ENCODE peak calls at places on chromosomes 11 and 22, in six cellular contexts. E is HCEC 1CT, V is trophoblast cell, K is A673, D is germinal center, I is osteocyte. Y is an unnamed sample.

GRCh38 chr11:61647529-61647928 is 32.7 kb upstream of the DAGLA start:
- DNase-seq in E (no peak), K (no peak), V (no peak), D (no peak), I (no peak), Y (no peak)

GRCh38 chr11:614583-615452 is 932 bp downstream of the IRF7 start:
- DNase-seq in D (no peak), E (no peak), K (no peak), V (no peak), I (no peak), Y (no peak)

GRCh38 chr22:44299124-44299523 is 13.6 kb downstream of the SHISAL1 start:
- DNase-seq in E (no peak), K (no peak), D (no peak), I (no peak), V (no peak), Y (no peak)

GRCh38 chr22:43381693-43382092 is 30.1 kb upstream of the MPPED1 start:
- DNase-seq in D (no peak), V (no peak), E (no peak), I (no peak), K (no peak), Y (peak)

GRCh38 chr11:27722117-27722844 is 22.0 kb upstream of the BDNF start:
- DNase-seq in D (peak), K (peak), I (no peak), E (peak), V (no peak), Y (peak)

GRCh38 chr11:66589996-66590675 is 2.7 kb downstream of the CCDC87 start:
- DNase-seq in E (no peak), D (no peak), I (no peak), V (no peak), K (no peak), Y (no peak)

GRCh38 chr11:96177132-96177531 is 165.9 kb downstream of the MAML2 start:
- DNase-seq in E (no peak), I (no peak), D (no peak), V (no peak), K (no peak), Y (no peak)

GRCh38 chr11:44498524-44498923 is 66.9 kb upstream of the CD82 start:
- DNase-seq in K (no peak), D (no peak), I (no peak), V (no peak), E (no peak), Y (no peak)

GRCh38 chr11:64571410-64572091 is 19.5 kb upstream of the SLC22A12 start:
- DNase-seq in I (no peak), E (no peak), V (peak), D (no peak), K (no peak), Y (no peak)

GRCh38 chr22:32880906-32881596 is 79.5 kb downstream of the TIMP3 start:
- DNase-seq in V (no peak), D (no peak), K (peak), E (no peak), I (no peak), Y (no peak)

GRCh38 chr22:28952857-28953256 is 69.5 kb downstream of the ZNRF3 start:
- DNase-seq in D (no peak), E (peak), V (peak), K (peak), I (no peak), Y (no peak)

GRCh38 chr11:75795276-75796090 is 19.5 kb upstream of the UVRAG start:
- DNase-seq in I (no peak), D (no peak), V (no peak), K (no peak), E (no peak), Y (no peak)

GRCh38 chr11:70067036-70067435 is 11.1 kb upstream of the ANO1 start:
- DNase-seq in K (no peak), E (no peak), V (no peak), I (peak), D (no peak), Y (no peak)

GRCh38 chr22:36333632-36334031 is 54.1 kb downstream of the MYH9 start:
- DNase-seq in V (peak), D (no peak), E (no peak), K (no peak), I (no peak), Y (no peak)